ENCODE peak calls at places on chromosome 7, in eight cellular contexts. D, S, O, C, E, V, M and H are unnamed samples.

GRCh38 chr7:152733286-152733934 is 26.1 kb upstream of the ACTR3B start:
- DNase-seq in D (no peak), S (no peak), O (no peak), C (no peak), E (peak), V (peak), M (no peak), H (no peak)

GRCh38 chr7:138665249-138665648 is 35.9 kb downstream of the SVOPL start:
- DNase-seq in D (no peak), S (no peak), O (no peak), C (no peak), E (no peak), V (no peak), M (no peak), H (no peak)

GRCh38 chr7:2261611-2262010 is 19.6 kb downstream of the NUDT1 start:
- DNase-seq in D (no peak), S (no peak), O (no peak), C (no peak), E (no peak), V (no peak), M (no peak), H (no peak)

GRCh38 chr7:74453321-74454011 is at the start of gene GTF2IRD1:
- DNase-seq in D (peak), S (peak), O (peak), C (peak), E (peak), V (peak), M (no peak), H (peak)

GRCh38 chr7:100901921-100902332 is 6.2 kb upstream of the ACHE start:
- DNase-seq in D (no peak), S (no peak), O (no peak), C (no peak), E (no peak), V (no peak), M (no peak), H (no peak)

GRCh38 chr7:47153076-47153475 is 428.8 kb downstream of the TNS3 start:
- DNase-seq in D (no peak), S (no peak), O (peak), C (peak), E (peak), V (peak), M (no peak), H (no peak)

GRCh38 chr7:85806321-85806720 is 619.5 kb upstream of the SEMA3D start:
- DNase-seq in D (no peak), S (no peak), O (no peak), C (no peak), E (no peak), V (no peak), M (no peak), H (no peak)

GRCh38 chr7:96719164-96719563 is 9.5 kb upstream of the SEM1 start:
- DNase-seq in D (no peak), S (no peak), O (no peak), C (no peak), E (no peak), V (no peak), M (no peak), H (no peak)

GRCh38 chr7:39621261-39621660 is 2.1 kb upstream of the RALA start:
- DNase-seq in D (no peak), S (no peak), O (peak), C (peak), E (peak), V (peak), M (no peak), H (no peak)

GRCh38 chr7:50615519-50615845 is 50.3 kb upstream of the DDC start:
- DNase-seq in D (no peak), S (no peak), O (no peak), C (no peak), E (no peak), V (no peak), M (no peak), H (no peak)

GRCh38 chr7:1853619-1854520 is 183.8 kb downstream of the ELFN1 start:
- DNase-seq in D (peak), S (peak), O (no peak), C (no peak), E (no peak), V (no peak), M (no peak), H (no peak)

GRCh38 chr7:152435384-152436278 is at the start of gene KMT2C:
- DNase-seq in D (peak), S (peak), O (peak), C (no peak), E (peak), V (peak), M (peak), H (peak)

GRCh38 chr7:7832518-7832917 is 114.1 kb upstream of the RPA3 start:
- DNase-seq in D (no peak), S (no peak), O (no peak), C (no peak), E (no peak), V (no peak), M (no peak), H (no peak)

DNA sequence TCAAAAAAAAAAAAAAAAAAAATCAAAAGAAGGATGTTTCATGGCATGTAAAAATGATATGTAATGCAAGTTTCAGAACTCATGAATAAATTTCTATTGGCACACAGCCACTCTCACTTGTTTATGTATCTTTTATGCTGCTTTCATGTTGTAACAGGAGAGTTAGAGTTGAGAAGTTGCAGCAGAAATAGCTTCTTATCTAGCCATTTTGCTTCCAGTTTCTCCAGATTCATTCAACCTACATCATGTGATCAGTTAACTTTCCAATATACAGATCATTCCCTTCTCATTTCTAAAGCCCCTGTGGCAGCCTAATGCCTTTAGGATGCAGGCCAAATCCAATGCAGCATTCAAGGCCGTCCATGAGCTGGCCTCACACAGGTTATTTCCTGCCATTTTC is 30.4 kb downstream of the ZNF786 start:
- DNase-seq in D (no peak), S (no peak), O (no peak), C (no peak), E (no peak), V (peak), M (no peak), H (no peak)
- H3K4me3 ChIP-seq in D (no peak), S (no peak), O (no peak), C (no peak), E (no peak), V (no peak), M (no peak), H (no peak)

DNA sequence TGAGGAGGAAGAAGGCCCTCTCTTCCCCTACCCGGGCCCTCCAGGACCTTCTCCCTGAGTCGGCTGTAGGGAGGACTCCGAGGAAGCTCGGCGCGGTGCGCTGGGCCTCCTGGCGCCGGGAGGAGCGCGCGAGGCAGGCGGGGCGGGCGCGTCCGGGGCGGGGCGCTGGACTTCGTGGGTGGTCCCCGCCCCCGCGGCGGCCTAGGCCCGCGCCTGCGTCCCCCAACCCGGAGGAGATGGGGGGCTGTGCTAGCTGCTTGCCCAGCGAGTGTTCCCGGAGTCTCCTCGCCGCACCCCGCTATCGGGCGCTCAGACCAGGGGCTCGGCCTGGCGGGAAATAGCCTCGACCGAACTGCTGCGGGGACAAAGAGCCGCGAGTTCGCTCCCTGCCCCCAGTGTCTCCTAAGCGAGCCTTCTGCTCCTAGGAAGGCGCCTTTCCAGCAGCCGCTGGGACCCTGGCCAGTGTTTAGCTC is 19.2 kb upstream of the SMO start:
- DNase-seq in D (peak), S (peak), O (no peak), C (no peak), E (no peak), V (no peak), M (no peak), H (no peak)
- H3K4me3 ChIP-seq in D (peak), S (peak), O (peak), C (peak), E (peak), V (peak), M (peak), H (peak)

DNA sequence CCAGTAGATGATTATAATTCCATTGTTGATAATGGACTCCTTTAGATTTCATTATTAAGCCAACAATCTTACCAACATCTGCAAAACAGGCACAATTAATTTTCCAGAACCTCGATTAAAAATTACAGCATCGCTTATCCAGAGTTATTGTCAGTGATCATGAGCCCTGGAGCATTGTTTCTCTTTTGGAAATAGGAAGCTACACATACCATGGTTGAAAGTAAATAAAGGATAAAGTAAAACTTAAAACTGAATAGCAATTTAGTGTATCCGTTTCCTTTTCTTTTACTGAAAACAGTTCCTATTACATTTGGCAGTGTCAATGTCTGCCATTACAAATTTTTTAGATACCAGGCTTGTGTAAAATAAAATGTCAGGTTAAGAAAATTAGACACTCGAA is 9.9 kb upstream of the HOXA2 start:
- DNase-seq in D (no peak), S (no peak), O (no peak), C (no peak), E (no peak), V (no peak), M (no peak), H (no peak)
- H3K4me3 ChIP-seq in D (no peak), S (peak), O (no peak), C (peak), E (no peak), V (no peak), M (no peak), H (no peak)

DNA sequence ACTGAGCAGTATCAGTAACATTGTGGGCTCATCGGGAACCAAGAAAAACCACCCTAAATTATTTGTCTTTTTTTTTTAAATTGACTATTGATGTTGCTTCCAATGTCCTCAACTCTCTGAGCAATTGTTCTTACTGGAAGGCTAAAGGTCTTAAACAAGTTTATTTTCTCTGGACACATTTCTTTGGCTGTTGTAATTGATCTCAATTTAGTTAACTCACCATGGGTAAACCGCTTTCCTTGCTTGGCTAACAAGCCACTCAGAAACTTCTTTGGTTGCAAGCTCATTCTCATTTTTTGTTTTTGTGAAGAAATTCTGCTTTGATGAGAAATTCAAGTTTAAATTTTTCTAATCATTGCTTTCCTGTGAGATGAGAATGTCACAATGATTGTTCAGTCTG is 25.5 kb downstream of the CCDC71L start:
- DNase-seq in D (no peak), S (no peak), O (no peak), C (no peak), E (no peak), V (no peak), M (no peak), H (no peak)
- H3K4me3 ChIP-seq in D (no peak), S (no peak), O (no peak), C (no peak), E (no peak), V (no peak), M (no peak), H (no peak)

GRCh38 chr7:118109607-118110006 is 74.4 kb upstream of the LSM8 start:
- DNase-seq in D (no peak), S (no peak), O (no peak), C (no peak), E (no peak), V (no peak), M (no peak), H (no peak)
- H3K4me3 ChIP-seq in D (no peak), S (no peak), O (no peak), C (no peak), E (no peak), V (no peak), M (no peak), H (no peak)